ENCODE peak calls at places on chromosome 3, in six cellular contexts. J is heart left ventricle, O is A549, C is right atrium auricular region, I is fibroblast of lung, F is pancreas. X is an unnamed sample. For H3K4me1 and H3K9me3, the result is how much of the 10 kb centered on the place peaks cover.

GRCh38 chr3:150722267-150722666 is 18.5 kb upstream of the ERICH6 start:
- DNase-seq in J (no peak), O (no peak), C (no peak), I (no peak), F (no peak), X (no peak)

GRCh38 chr3:179967622-179968021 is 69.1 kb downstream of the PEX5L start:
- DNase-seq in J (no peak), O (no peak), C (no peak), I (no peak), F (no peak), X (no peak)

GRCh38 chr3:170709046-170709445 is 123.2 kb upstream of the SLC7A14 start:
- DNase-seq in J (peak), O (no peak), C (no peak), I (peak), F (no peak), X (no peak)

GRCh38 chr3:17905996-17906395 is 163.6 kb upstream of the TBC1D5 start:
- DNase-seq in J (no peak), O (no peak), C (no peak), I (no peak), F (no peak), X (no peak)

GRCh38 chr3:166685246-166685645 is 694.9 kb downstream of the ZBBX start:
- DNase-seq in J (no peak), O (no peak), C (no peak), I (no peak), F (no peak), X (no peak)

GRCh38 chr3:37456270-37456708 is 281.9 kb upstream of the LRRFIP2 start:
- DNase-seq in J (peak), O (no peak), C (peak), I (peak), F (no peak), X (peak)

GRCh38 chr3:46989146-46989810 is 9.8 kb downstream of the NBEAL2 start:
- DNase-seq in J (no peak), O (no peak), C (no peak), I (no peak), F (no peak), X (peak)

GRCh38 chr3:126147147-126147931 is 33.0 kb downstream of the ALDH1L1 start:
- DNase-seq in J (no peak), O (no peak), C (no peak), I (no peak), F (no peak), X (peak)

GRCh38 chr3:34808287-34808686 is 831.0 kb upstream of the ARPP21 start:
- DNase-seq in J (no peak), O (no peak), C (no peak), I (no peak), F (no peak), X (no peak)

GRCh38 chr3:34132069-34132677 is 333.7 kb downstream of the PDCD6IP start:
- DNase-seq in J (no peak), O (no peak), C (no peak), I (no peak), F (no peak), X (no peak)

GRCh38 chr3:119457260-119457659 is 6.2 kb downstream of the TMEM39A start:
- DNase-seq in J (no peak), O (no peak), C (no peak), I (peak), F (no peak), X (no peak)

GRCh38 chr3:18780941-18781340 is 355.8 kb upstream of the SATB1 start:
- DNase-seq in J (no peak), O (no peak), C (no peak), I (no peak), F (no peak), X (no peak)

GRCh38 chr3:98734311-98734710 is 28.8 kb upstream of the ST3GAL6 start:
- DNase-seq in J (no peak), O (no peak), C (no peak), I (no peak), F (no peak), X (no peak)

GRCh38 chr3:56190906-56191305 is 277.4 kb downstream of the ERC2 start:
- DNase-seq in J (no peak), O (no peak), C (no peak), I (no peak), F (no peak), X (no peak)

GRCh38 chr3:183688869-183689268 is 8.7 kb upstream of the YEATS2 start:
- DNase-seq in J (no peak), O (peak), C (no peak), I (peak), F (no peak), X (no peak)

GRCh38 chr3:34396288-34396687 is 597.9 kb downstream of the PDCD6IP start:
- DNase-seq in J (no peak), O (no peak), C (no peak), I (no peak), F (no peak), X (no peak)

GRCh38 chr3:73623996-73624362 is 762 bp downstream of the PDZRN3 start:
- DNase-seq in J (peak), O (no peak), C (no peak), I (peak), F (peak), X (peak)

GRCh38 chr3:49476563-49476962 is 6.5 kb downstream of the DAG1 start:
- DNase-seq in J (no peak), O (no peak), C (no peak), I (peak), F (no peak), X (no peak)

GRCh38 chr3:482479-482878 is 285.9 kb downstream of the CHL1 start:
- DNase-seq in J (no peak), O (no peak), C (no peak), I (no peak), F (no peak), X (peak)

GRCh38 chr3:113914646-113915045 is 33.2 kb upstream of the ZDHHC23 start:
- DNase-seq in J (no peak), O (no peak), C (no peak), I (no peak), F (no peak), X (no peak)

GRCh38 chr3:79490165-79491028 is 277.4 kb downstream of the ROBO1 start:
- DNase-seq in J (peak), O (no peak), C (no peak), I (peak), F (peak), X (no peak)

GRCh38 chr3:123953735-123954134 is 7.3 kb downstream of the CCDC14 start:
- DNase-seq in J (no peak), O (no peak), C (no peak), I (no peak), F (no peak), X (no peak)

GRCh38 chr3:40186508-40186907 is 123.0 kb upstream of the EIF1B start:
- DNase-seq in J (no peak), O (no peak), C (no peak), I (no peak), F (no peak), X (no peak)

GRCh38 chr3:99418209-99418635 is 220.2 kb upstream of the COL8A1 start:
- DNase-seq in J (no peak), O (no peak), C (no peak), I (no peak), F (no peak), X (no peak)

GRCh38 chr3:150170843-150171513 is 200.3 kb upstream of the PFN2 start:
- DNase-seq in J (peak), O (no peak), C (no peak), I (peak), F (no peak), X (no peak)

GRCh38 chr3:114498779-114499370 is 205.0 kb downstream of the TIGIT start:
- DNase-seq in J (no peak), O (peak), C (no peak), I (peak), F (no peak), X (no peak)

GRCh38 chr3:36904641-36905040 is 40.2 kb downstream of the TRANK1 start:
- DNase-seq in J (peak), O (peak), C (no peak), I (peak), F (no peak), X (peak)

GRCh38 chr3:57756528-57757401 is 656 bp downstream of the SLMAP start:
- DNase-seq in J (peak), O (peak), C (peak), I (peak), F (peak), X (peak)

GRCh38 chr3:189272500-189273119 is 100.8 kb downstream of the TPRG1 start:
- DNase-seq in J (no peak), O (peak), C (no peak), I (peak), F (no peak), X (no peak)

GRCh38 chr3:50120364-50121095 is 31.8 kb downstream of the RBM5 start:
- DNase-seq in J (no peak), O (no peak), C (no peak), I (no peak), F (no peak), X (no peak)

DNA sequence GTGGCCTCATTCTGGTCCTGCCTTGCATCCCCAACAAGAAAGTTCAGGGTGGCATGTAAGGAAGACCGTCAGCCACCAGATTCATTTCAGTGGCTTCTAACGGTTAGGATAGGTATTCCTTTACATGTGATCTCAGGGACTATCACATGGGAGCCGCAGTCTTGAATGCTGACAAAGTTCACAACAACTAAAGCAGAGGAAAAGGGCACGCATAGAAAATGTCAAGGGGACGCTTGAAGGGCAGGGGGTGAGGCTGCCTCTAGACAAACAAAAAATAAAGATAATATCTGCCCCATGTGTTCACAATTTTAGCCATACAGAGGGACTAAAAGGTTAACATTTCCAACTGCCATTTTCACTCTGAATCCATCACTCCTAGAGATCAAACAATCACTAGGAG is 31.9 kb upstream of the ARL8B start:
- DNase-seq in J (no peak), O (no peak), C (no peak), I (no peak), F (no peak), X (no peak)
- H3K4me1 ChIP-seq in J (under half), O (under half), C (under half), I (under half), F (under half), X (under half)

GRCh38 chr3:155242342-155242741 is 51.1 kb downstream of the STRIT1 start:
- DNase-seq in J (no peak), O (no peak), C (no peak), I (peak), F (no peak), X (no peak)
- H3K9me3 ChIP-seq in J (under half), O (under half), C (under half), I (under half), F (under half), X (under half)

DNA sequence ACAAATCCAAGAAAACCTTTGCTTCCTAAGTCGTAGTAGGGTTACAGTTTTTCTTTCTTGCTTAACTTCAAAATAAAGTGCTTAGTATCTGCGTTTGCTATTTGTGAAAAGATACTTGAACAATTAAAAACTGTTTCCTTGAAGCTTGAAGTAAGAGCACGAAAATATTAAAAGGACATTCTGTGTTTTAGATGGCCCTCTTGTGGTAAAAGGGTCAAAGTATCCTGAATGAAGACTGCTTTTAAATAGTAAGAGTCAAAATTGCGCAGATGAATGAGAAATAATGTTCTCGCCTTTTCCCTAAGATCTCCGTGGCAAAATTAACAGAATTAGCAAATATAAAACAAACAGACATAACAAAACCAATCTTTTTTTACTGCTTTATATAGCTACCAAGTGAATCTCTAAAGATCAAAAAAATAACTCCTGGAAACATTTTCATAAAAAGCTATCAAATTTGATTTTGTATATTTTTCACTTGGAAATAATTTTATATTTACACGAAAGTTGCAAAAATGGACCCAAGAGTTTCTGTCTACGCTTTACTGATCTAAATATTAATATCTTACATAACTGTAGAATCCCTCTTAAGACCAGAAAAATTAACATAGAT is 175.4 kb downstream of the MBNL1 start:
- DNase-seq in J (no peak), O (peak), C (no peak), I (peak), F (no peak), X (no peak)
- H3K4me1 ChIP-seq in J (under half), O (under half), C (under half), I (under half), F (under half), X (under half)

GRCh38 chr3:58963928-58964497 is 85.8 kb downstream of the CFAP20DC start:
- DNase-seq in J (no peak), O (no peak), C (no peak), I (peak), F (no peak), X (no peak)

GRCh38 chr3:58965870-58966269 is 84.0 kb downstream of the CFAP20DC start:
- DNase-seq in J (no peak), O (no peak), C (no peak), I (peak), F (no peak), X (no peak)

GRCh38 chr3:58962040-58962651 is 87.7 kb downstream of the CFAP20DC start:
- DNase-seq in J (no peak), O (no peak), C (no peak), I (peak), F (no peak), X (no peak)

DNA sequence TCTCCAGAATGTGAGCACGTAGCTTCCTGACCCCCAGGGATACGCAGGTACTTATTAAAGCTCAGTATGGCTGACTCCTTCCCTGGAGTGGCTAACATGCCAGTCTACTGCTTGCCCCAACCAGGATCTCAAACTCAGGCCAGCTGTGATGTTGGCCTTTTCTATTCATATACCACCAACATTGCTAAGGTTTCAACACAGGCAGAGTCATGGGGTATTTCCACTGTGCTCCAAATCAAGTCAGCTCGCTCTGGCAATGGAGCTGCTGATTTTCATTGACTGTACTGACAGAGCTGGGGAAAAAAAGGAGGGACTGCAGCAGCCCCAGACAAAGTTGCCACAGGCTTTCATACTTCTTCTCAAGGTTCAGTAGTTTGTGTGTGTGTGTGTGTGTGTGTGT is 87.0 kb downstream of the CFAP20DC start:
- DNase-seq in J (no peak), O (no peak), C (no peak), I (peak), F (no peak), X (no peak)
- H3K9me3 ChIP-seq in J (under half), O (under half), C (under half), I (under half), F (under half), X (under half)

DNA sequence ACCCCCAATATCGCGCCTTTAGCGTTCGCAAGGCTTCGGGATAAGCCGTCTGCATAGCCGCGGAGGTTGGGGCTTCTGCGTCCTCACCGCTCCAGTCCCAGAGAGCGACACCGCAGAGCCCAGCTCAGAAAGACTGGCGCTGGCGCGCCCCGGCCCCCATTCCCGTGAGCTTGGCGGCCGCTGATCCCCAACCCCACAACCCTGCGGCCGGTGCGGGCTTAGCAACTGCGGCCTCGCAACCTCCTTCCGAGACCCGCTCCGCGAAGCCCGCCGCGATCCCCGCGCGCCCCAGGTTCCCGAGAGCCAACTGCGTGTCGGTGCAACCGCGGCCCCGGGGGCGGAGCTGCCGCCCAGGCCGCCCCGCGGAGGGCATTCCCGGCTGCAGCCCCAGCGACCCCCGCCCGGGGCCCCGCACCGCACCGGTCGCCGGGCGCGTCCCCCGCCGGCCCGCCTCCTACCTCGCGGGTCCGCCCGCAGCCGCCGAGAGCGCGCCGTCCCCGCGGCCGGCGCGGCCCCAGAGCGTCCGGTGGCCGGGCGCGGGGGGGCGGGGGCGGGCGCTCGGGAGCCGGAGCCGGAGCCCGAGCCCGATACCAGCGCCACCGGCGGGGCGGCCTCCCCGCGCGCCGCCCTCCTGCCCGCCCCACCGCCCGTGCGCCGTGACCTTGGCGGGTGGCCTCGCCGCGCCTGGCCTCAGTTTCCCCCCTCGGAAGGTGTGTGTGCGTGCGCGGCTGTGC is 79.4 kb downstream of the IQSEC1 start:
- DNase-seq in J (peak), O (peak), C (no peak), I (no peak), F (no peak), X (peak)
- H3K4me1 ChIP-seq in J (under half), O (under half), C (under half), I (under half), F (under half), X (under half)